ENCODE peak calls at places on chromosomes 16 and 17, in five cellular contexts. One of them, this sample, is unnamed.

GRCh38 chr17:43952724-43953666 is 745 bp downstream of the PYY start:
- DNase-seq in Jurkat, Clone E6-1: no peak
- DNase-seq in GM03348: no peak
- DNase-seq in RPMI7951: no peak
- DNase-seq in type B pancreatic cell: no peak
- DNase-seq in this sample: no peak

GRCh38 chr17:61528171-61528570 is 62.8 kb downstream of the NACA2 start:
- DNase-seq in Jurkat, Clone E6-1: no peak
- DNase-seq in GM03348: no peak
- DNase-seq in RPMI7951: no peak
- DNase-seq in type B pancreatic cell: no peak
- DNase-seq in this sample: no peak

GRCh38 chr17:14741516-14741915 is 440.6 kb downstream of the HS3ST3B1 start:
- DNase-seq in Jurkat, Clone E6-1: no peak
- DNase-seq in GM03348: peak
- DNase-seq in RPMI7951: peak
- DNase-seq in type B pancreatic cell: no peak
- DNase-seq in this sample: no peak

GRCh38 chr16:86975445-86975844 is 341.7 kb downstream of the C16orf95 start:
- DNase-seq in Jurkat, Clone E6-1: peak
- DNase-seq in GM03348: peak
- DNase-seq in RPMI7951: peak
- DNase-seq in type B pancreatic cell: no peak
- DNase-seq in this sample: no peak

GRCh38 chr17:27539794-27540193 is 83.5 kb downstream of the KSR1 start:
- DNase-seq in Jurkat, Clone E6-1: no peak
- DNase-seq in GM03348: no peak
- DNase-seq in RPMI7951: no peak
- DNase-seq in type B pancreatic cell: no peak
- DNase-seq in this sample: no peak

GRCh38 chr17:33099906-33100305 is 108.3 kb downstream of the SPACA3 start:
- DNase-seq in Jurkat, Clone E6-1: no peak
- DNase-seq in GM03348: no peak
- DNase-seq in RPMI7951: no peak
- DNase-seq in type B pancreatic cell: no peak
- DNase-seq in this sample: no peak

GRCh38 chr16:23357761-23358290 is 55.7 kb downstream of the SCNN1B start:
- DNase-seq in Jurkat, Clone E6-1: no peak
- DNase-seq in GM03348: no peak
- DNase-seq in RPMI7951: no peak
- DNase-seq in type B pancreatic cell: no peak
- DNase-seq in this sample: no peak

GRCh38 chr17:82092995-82093751 is 4.9 kb downstream of the FASN start:
- DNase-seq in Jurkat, Clone E6-1: no peak
- DNase-seq in GM03348: no peak
- DNase-seq in RPMI7951: no peak
- DNase-seq in type B pancreatic cell: no peak
- DNase-seq in this sample: no peak

GRCh38 chr16:22898874-22899348 is 84.9 kb downstream of the HS3ST2 start:
- DNase-seq in Jurkat, Clone E6-1: peak
- DNase-seq in GM03348: peak
- DNase-seq in RPMI7951: peak
- DNase-seq in type B pancreatic cell: peak
- DNase-seq in this sample: no peak

GRCh38 chr17:55521193-55521592 is 9.9 kb upstream of the SMIM36 start:
- DNase-seq in Jurkat, Clone E6-1: no peak
- DNase-seq in GM03348: no peak
- DNase-seq in RPMI7951: no peak
- DNase-seq in type B pancreatic cell: no peak
- DNase-seq in this sample: no peak

GRCh38 chr17:62090868-62091267 is 25.8 kb upstream of the MED13 start:
- DNase-seq in Jurkat, Clone E6-1: no peak
- DNase-seq in GM03348: no peak
- DNase-seq in RPMI7951: no peak
- DNase-seq in type B pancreatic cell: no peak
- DNase-seq in this sample: no peak

GRCh38 chr16:17437142-17437720 is 33.5 kb downstream of the XYLT1 start:
- DNase-seq in Jurkat, Clone E6-1: no peak
- DNase-seq in GM03348: no peak
- DNase-seq in RPMI7951: peak
- DNase-seq in type B pancreatic cell: no peak
- DNase-seq in this sample: no peak

GRCh38 chr17:72520665-72521303 is 400.0 kb downstream of the SOX9 start:
- DNase-seq in Jurkat, Clone E6-1: no peak
- DNase-seq in GM03348: no peak
- DNase-seq in RPMI7951: no peak
- DNase-seq in type B pancreatic cell: no peak
- DNase-seq in this sample: no peak

GRCh38 chr17:39979021-39979660 is 1.5 kb upstream of the PSMD3 start:
- DNase-seq in Jurkat, Clone E6-1: no peak
- DNase-seq in GM03348: peak
- DNase-seq in RPMI7951: peak
- DNase-seq in type B pancreatic cell: no peak
- DNase-seq in this sample: no peak

GRCh38 chr17:40004072-40004471 is 11.2 kb upstream of the CSF3 start:
- DNase-seq in Jurkat, Clone E6-1: no peak
- DNase-seq in GM03348: no peak
- DNase-seq in RPMI7951: no peak
- DNase-seq in type B pancreatic cell: no peak
- DNase-seq in this sample: no peak